ENCODE peak calls at places on chromosomes 6 and 20, in five cellular contexts. D is CD4-positive, alpha-beta T cell; B is thyroid gland; Z is ascending aorta; G is mucosa of descending colon. A is an unnamed sample.

GRCh38 chr6:132511836-132512230 is 1.1 kb downstream of the STX7 start:
- DNase-seq in Z (no peak), G (no peak), D (no peak), B (no peak), A (no peak)

GRCh38 chr6:32129297-32130088 is 595 bp downstream of the FKBPL start:
- DNase-seq in G (peak), Z (no peak), B (peak), D (no peak), A (no peak)

GRCh38 chr6:122803056-122803695 is 14.1 kb downstream of the SMPDL3A start:
- DNase-seq in Z (no peak), D (no peak), G (no peak), B (no peak), A (no peak)

GRCh38 chr20:911882-912600 is 4.1 kb downstream of the ANGPT4 start:
- DNase-seq in Z (no peak), G (no peak), B (no peak), D (no peak), A (no peak)

GRCh38 chr20:47392015-47392720 is 35.7 kb upstream of the ZMYND8 start:
- DNase-seq in G (no peak), Z (peak), D (no peak), B (no peak), A (no peak)

GRCh38 chr6:134372603-134373281 is 54.8 kb upstream of the SGK1 start:
- DNase-seq in G (no peak), Z (peak), B (peak), D (no peak), A (no peak)

GRCh38 chr6:74044417-74045096 is 348.6 kb downstream of the CD109 start:
- DNase-seq in G (no peak), Z (no peak), D (no peak), B (no peak), A (no peak)

GRCh38 chr20:43046946-43047345 is 142.8 kb downstream of the PTPRT start:
- DNase-seq in G (no peak), Z (no peak), B (no peak), D (no peak), A (no peak)

GRCh38 chr6:37940074-37940847 is 120.7 kb downstream of the ZFAND3 start:
- DNase-seq in Z (no peak), D (no peak), G (no peak), B (peak), A (no peak)

GRCh38 chr20:33846291-33846916 is 35.3 kb downstream of the CHMP4B start:
- DNase-seq in D (no peak), B (no peak), Z (no peak), G (no peak), A (no peak)

GRCh38 chr6:56593801-56594318 is 48.8 kb downstream of the DST start:
- DNase-seq in B (no peak), D (no peak), Z (no peak), G (no peak), A (no peak)

GRCh38 chr20:33668087-33668790 is 1.5 kb downstream of the ACTL10 start:
- DNase-seq in G (peak), D (no peak), Z (no peak), B (no peak), A (no peak)

GRCh38 chr6:75296811-75297779 is 12.5 kb upstream of the TMEM30A start:
- DNase-seq in B (no peak), D (no peak), G (no peak), Z (no peak), A (no peak)

GRCh38 chr6:160992323-160993314 is 1.1 kb downstream of the MAP3K4 start:
- DNase-seq in Z (no peak), G (no peak), B (peak), D (peak), A (no peak)

GRCh38 chr6:701696-702479 is 8.9 kb upstream of the EXOC2 start:
- DNase-seq in G (no peak), D (no peak), B (no peak), Z (no peak), A (no peak)

GRCh38 chr20:56989516-56989915 is 276.9 kb downstream of the BMP7 start:
- DNase-seq in D (no peak), Z (no peak), B (no peak), G (no peak), A (no peak)

GRCh38 chr20:16208443-16208842 is 364.8 kb downstream of the KIF16B start:
- DNase-seq in B (no peak), G (no peak), Z (no peak), D (no peak), A (no peak)

GRCh38 chr6:34115396-34116314 is 30.2 kb downstream of the GRM4 start:
- DNase-seq in D (peak), G (no peak), B (peak), Z (no peak), A (no peak)

GRCh38 chr6:24929255-24929654 is 6.5 kb downstream of the RIPOR2 start:
- DNase-seq in Z (no peak), D (no peak), G (no peak), B (no peak), A (no peak)

GRCh38 chr20:58310291-58310782 is 822 bp downstream of the RAB22A start:
- DNase-seq in G (no peak), B (no peak), D (no peak), Z (no peak), A (no peak)

GRCh38 chr20:2124632-2125131 is 23.1 kb downstream of the STK35 start:
- DNase-seq in Z (no peak), B (no peak), D (no peak), G (no peak), A (peak)

GRCh38 chr6:56432194-56432593 is 184.8 kb upstream of the COL21A1 start:
- DNase-seq in G (no peak), D (no peak), Z (no peak), B (no peak), A (no peak)

GRCh38 chr6:158322724-158323560 is 10.7 kb downstream of the TULP4 start:
- DNase-seq in B (no peak), G (no peak), D (no peak), Z (no peak), A (no peak)

GRCh38 chr6:39446909-39447308 is 124.4 kb upstream of the KCNK16 start:
- DNase-seq in D (no peak), G (no peak), B (no peak), Z (no peak), A (no peak)

GRCh38 chr6:77231438-77232305 is 231.6 kb downstream of the HTR1B start:
- DNase-seq in G (no peak), Z (no peak), B (peak), D (no peak), A (no peak)

GRCh38 chr20:57896563-57896962 is 186.7 kb upstream of the PMEPA1 start:
- DNase-seq in B (no peak), Z (no peak), G (no peak), D (no peak), A (no peak)

GRCh38 chr6:54103485-54103884 is 7.8 kb upstream of the MLIP start:
- DNase-seq in D (no peak), Z (no peak), B (no peak), G (no peak), A (no peak)

GRCh38 chr6:166826264-166826663 is 130.1 kb downstream of the RNASET2 start:
- DNase-seq in B (no peak), G (no peak), D (no peak), Z (no peak), A (no peak)

GRCh38 chr20:50366270-50367103 is 143.7 kb upstream of the PTPN1 start:
- DNase-seq in G (peak), Z (no peak), B (peak), D (peak), A (no peak)

GRCh38 chr6:141309295-141309694 is 823.4 kb upstream of the GJE1 start:
- DNase-seq in D (no peak), Z (no peak), G (no peak), B (no peak), A (no peak)
- TF ChIP-seq CTCF in D (no peak), Z (no peak), G (no peak), B (no peak), A (no peak)

GRCh38 chr6:8588176-8588575 is 152.8 kb upstream of the SLC35B3 start:
- DNase-seq in G (no peak), B (no peak), D (no peak), Z (no peak), A (no peak)

GRCh38 chr6:8589941-8590676 is 154.8 kb upstream of the SLC35B3 start:
- DNase-seq in Z (no peak), G (no peak), B (peak), D (no peak), A (no peak)
- TF ChIP-seq CTCF in Z (no peak), G (no peak), B (no peak), D (no peak), A (no peak)

DNA sequence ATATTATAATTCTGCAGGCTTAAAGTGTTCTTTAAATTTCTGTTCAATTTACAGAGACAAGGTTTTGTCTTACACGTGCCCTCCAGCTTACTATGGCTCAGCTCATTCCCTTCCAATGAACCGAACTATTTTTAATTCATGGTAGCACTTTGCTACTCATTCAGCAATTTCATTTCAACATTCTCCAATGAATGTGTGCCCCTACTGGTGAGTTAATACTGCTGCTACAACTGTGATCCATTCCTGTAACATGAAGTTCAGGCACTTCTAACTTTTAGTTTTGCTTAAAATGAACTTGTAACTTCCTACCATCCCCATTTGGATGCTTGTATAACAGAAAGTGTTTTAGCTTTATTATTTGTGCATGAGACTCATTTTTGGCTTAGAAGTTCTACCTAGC is 99.7 kb downstream of the F13A1 start:
- DNase-seq in B (no peak), D (no peak), Z (no peak), G (no peak), A (no peak)
- TF ChIP-seq CTCF in B (no peak), D (no peak), Z (no peak), G (no peak), A (no peak)

DNA sequence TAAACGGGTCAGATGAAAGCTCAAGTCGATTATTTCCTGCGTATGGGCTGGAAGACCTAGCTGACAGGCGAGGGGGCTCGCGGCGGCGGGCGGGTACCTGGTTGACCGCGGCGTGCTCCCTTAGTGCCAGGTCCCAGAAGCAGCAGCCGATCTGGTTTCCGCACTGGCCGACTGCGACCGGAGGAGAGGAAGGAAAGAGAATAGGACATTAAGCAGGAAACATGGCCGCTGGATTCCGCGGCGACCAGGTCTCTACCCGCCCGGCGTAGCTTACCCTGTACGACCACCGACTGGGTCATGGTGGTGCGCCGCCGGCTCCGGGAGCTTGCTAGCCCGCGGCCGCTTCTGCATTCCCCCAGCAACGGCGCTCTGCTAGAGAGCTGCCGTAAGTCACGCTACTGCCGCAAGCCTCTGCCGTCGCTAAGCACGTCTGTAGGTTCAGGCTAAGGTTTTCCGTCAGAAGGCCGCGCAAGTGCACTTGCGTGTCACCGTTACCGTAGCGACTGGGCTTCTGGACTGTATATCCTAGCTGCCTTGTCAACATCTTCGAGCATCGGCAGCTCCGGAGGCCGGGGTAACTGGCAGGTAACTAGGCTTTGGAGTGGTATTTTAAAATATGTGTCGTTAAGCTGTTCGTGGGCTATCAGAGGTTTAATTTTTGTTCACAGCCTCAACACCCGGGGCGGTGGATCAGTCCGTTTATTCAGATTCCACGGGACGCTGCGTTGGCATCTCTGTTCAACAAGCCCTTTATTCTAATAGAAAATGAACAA is at the start of the genes FAM229B and TUBE1:
- DNase-seq in D (peak), B (peak), G (peak), Z (peak), A (peak)
- TF ChIP-seq CTCF in D (no peak), B (no peak), G (no peak), Z (peak), A (no peak)

DNA sequence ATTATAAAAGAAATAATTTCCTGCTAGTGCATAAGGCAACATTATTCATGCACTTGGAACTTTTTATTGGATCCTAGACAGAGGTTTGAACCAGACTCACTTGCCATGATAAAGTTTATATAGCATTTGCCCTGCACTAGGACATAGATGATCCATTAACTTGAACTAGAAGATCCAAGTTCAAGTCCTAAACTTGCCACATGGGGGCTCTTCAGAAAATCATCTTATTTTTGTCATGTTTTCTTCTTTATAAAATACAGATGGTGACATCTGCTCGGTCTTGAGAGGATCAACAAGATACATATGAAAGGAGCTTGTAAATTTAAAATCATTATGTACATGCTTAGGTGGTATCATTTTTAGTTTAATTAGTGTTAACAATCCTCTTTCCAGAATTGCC is 94.5 kb downstream of the SIM1 start:
- DNase-seq in G (no peak), Z (no peak), B (no peak), D (no peak), A (no peak)
- TF ChIP-seq CTCF in G (no peak), Z (no peak), B (no peak), D (no peak), A (no peak)

GRCh38 chr6:165776699-165777098 is 113.7 kb upstream of the PDE10A start:
- DNase-seq in G (no peak), B (no peak), D (no peak), Z (no peak), A (no peak)

GRCh38 chr6:165774903-165775608 is 112.0 kb upstream of the PDE10A start:
- DNase-seq in Z (no peak), D (no peak), G (no peak), B (peak), A (no peak)

GRCh38 chr6:165782812-165783211 is 119.8 kb upstream of the PDE10A start:
- DNase-seq in G (no peak), Z (no peak), D (no peak), B (no peak), A (no peak)

GRCh38 chr6:165782124-165782523 is 119.1 kb upstream of the PDE10A start:
- DNase-seq in G (peak), B (no peak), Z (no peak), D (no peak), A (no peak)

GRCh38 chr6:165777680-165778079 is 114.6 kb upstream of the PDE10A start:
- DNase-seq in B (no peak), D (no peak), G (no peak), Z (no peak), A (no peak)
- TF ChIP-seq CTCF in B (no peak), D (no peak), G (no peak), Z (no peak), A (no peak)

GRCh38 chr6:170151235-170152110 is 139.4 kb downstream of the DLL1 start:
- DNase-seq in Z (no peak), B (no peak), D (no peak), G (no peak), A (no peak)

GRCh38 chr6:170148709-170149470 is 142.0 kb downstream of the DLL1 start:
- DNase-seq in B (no peak), D (no peak), Z (no peak), G (no peak), A (no peak)

GRCh38 chr6:170152111-170152926 is 138.6 kb downstream of the DLL1 start:
- DNase-seq in D (no peak), Z (peak), B (peak), G (no peak), A (no peak)

GRCh38 chr6:170149681-170150589 is 140.9 kb downstream of the DLL1 start:
- DNase-seq in B (no peak), D (no peak), G (no peak), Z (no peak), A (no peak)

DNA sequence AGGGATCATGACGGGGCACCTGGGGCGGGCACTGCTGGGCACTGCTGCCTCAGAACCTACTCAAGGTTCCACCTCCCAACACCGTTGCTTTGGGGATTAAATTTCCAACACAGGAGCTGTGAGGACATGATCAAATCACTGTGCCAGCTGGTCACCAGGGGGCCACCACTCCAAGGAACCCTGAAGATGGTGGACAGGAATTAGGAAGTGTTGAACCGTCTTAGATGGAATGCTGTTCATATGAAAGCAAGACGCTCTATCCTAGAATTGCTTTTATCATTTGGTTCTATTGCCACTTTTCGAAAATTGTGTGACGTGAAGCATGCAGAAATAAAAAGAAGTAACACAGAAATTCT is 140.3 kb downstream of the DLL1 start:
- DNase-seq in B (no peak), Z (no peak), D (no peak), G (no peak), A (no peak)
- TF ChIP-seq CTCF in B (no peak), Z (no peak), D (no peak), G (no peak), A (no peak)